ENCODE peak calls at places on chromosomes 13 and 19, in ten cellular contexts. H is CD4-positive, alpha-beta memory T cell; L is AG10803; M is GF-D8; W is AG08395; A is activated CD8-positive, alpha-beta memory T cell treated with anti-CD3 and anti-CD28 coated beads, Interleukin-2, amount 50 U/mL, for 4 hours; N is H9; X is colonic mucosa; Y is NCI-H1930; V is kidney glomerular epithelial cell. J is an unnamed sample.
A peak's percentile ranks its signal among the peaks of the same experiment; 100 is the strongest.

GRCh38 chr13:80408270-80408669 is 67.3 kb upstream of the SPRY2 start:
- DNase-seq in H (no peak), L (no peak), M (no peak), W (no peak), A (no peak), N (peak; percentile 47), X (no peak), Y (no peak), V (no peak), J (no peak)

GRCh38 chr13:97329331-97329730 is 104.6 kb upstream of the RAP2A start:
- DNase-seq in H (no peak), L (peak; percentile 40), M (no peak), W (no peak), A (no peak), N (no peak), X (no peak), Y (no peak), V (no peak), J (no peak)

GRCh38 chr13:58583961-58584360 is 952.4 kb downstream of the PCDH17 start:
- DNase-seq in H (no peak), L (no peak), M (no peak), W (no peak), A (no peak), N (no peak), X (no peak), Y (no peak), V (no peak), J (no peak)

GRCh38 chr13:23703241-23703640 is 133.0 kb downstream of the TNFRSF19 start:
- DNase-seq in H (no peak), L (peak; percentile 87), M (no peak), W (peak; percentile 68), A (no peak), N (no peak), X (no peak), Y (no peak), V (no peak), J (no peak)

GRCh38 chr19:11849264-11849615 is 714 bp downstream of the ZNF439 start:
- DNase-seq in H (no peak), L (peak; percentile 1), M (peak; percentile 59), W (no peak), A (no peak), N (no peak), X (no peak), Y (no peak), V (no peak), J (no peak)

GRCh38 chr19:18208098-18208951 is 4.5 kb upstream of the RAB3A start:
- DNase-seq in H (peak; percentile 34), L (peak; percentile 68), M (no peak), W (peak; percentile 70), A (peak; percentile 58), N (peak; percentile 72), X (peak; percentile 48), Y (peak; percentile 30), V (no peak), J (no peak)

GRCh38 chr13:76641056-76641455 is 245.1 kb downstream of the KCTD12 start:
- DNase-seq in H (no peak), L (peak; percentile 46), M (no peak), W (no peak), A (no peak), N (no peak), X (no peak), Y (no peak), V (no peak), J (no peak)

GRCh38 chr19:18418725-18419194 is 438 bp upstream of the SSBP4 start:
- DNase-seq in H (no peak), L (peak; percentile 39), M (peak; percentile 57), W (no peak), A (no peak), N (no peak), X (peak; percentile 62), Y (no peak), V (no peak), J (no peak)

GRCh38 chr19:46766569-46767317 is 20.5 kb upstream of the STRN4 start:
- DNase-seq in H (peak; percentile 51), L (no peak), M (no peak), W (no peak), A (peak; percentile 63), N (peak; percentile 78), X (peak; percentile 61), Y (no peak), V (no peak), J (no peak)

GRCh38 chr19:55322495-55322894 is 2.6 kb downstream of the TMEM150B start:
- DNase-seq in H (no peak), L (no peak), M (no peak), W (no peak), A (no peak), N (no peak), X (peak; percentile 68), Y (no peak), V (no peak), J (no peak)

GRCh38 chr13:111013196-111013595 is 98.3 kb upstream of the ANKRD10 start:
- DNase-seq in H (no peak), L (no peak), M (no peak), W (no peak), A (no peak), N (no peak), X (no peak), Y (no peak), V (no peak), J (no peak)

GRCh38 chr19:13095934-13096890 is 6.4 kb downstream of the LYL1 start:
- DNase-seq in H (no peak), L (no peak), M (peak; percentile 56), W (no peak), A (no peak), N (peak; percentile 89), X (no peak), Y (no peak), V (no peak), J (no peak)

GRCh38 chr19:45403781-45404556 is 900 bp downstream of the PPP1R13L start:
- DNase-seq in H (peak; percentile 48), L (peak; percentile 31), M (no peak), W (no peak), A (peak; percentile 67), N (peak; percentile 92), X (peak; percentile 82), Y (peak; percentile 67), V (peak; percentile 48), J (peak; percentile 56)

GRCh38 chr13:111411186-111411858 is 90.9 kb downstream of the TEX29 start:
- DNase-seq in H (no peak), L (no peak), M (no peak), W (no peak), A (no peak), N (no peak), X (no peak), Y (no peak), V (no peak), J (no peak)

GRCh38 chr13:103356226-103356864 is 290.1 kb upstream of the SLC10A2 start:
- DNase-seq in H (no peak), L (no peak), M (no peak), W (no peak), A (no peak), N (no peak), X (no peak), Y (no peak), V (no peak), J (no peak)

GRCh38 chr13:38970380-38971051 is 20.1 kb downstream of the STOML3 start:
- DNase-seq in H (no peak), L (no peak), M (no peak), W (no peak), A (no peak), N (no peak), X (no peak), Y (no peak), V (no peak), J (no peak)

GRCh38 chr13:27334774-27335490 is 64.3 kb downstream of the RASL11A start:
- DNase-seq in H (no peak), L (no peak), M (no peak), W (no peak), A (no peak), N (no peak), X (no peak), Y (no peak), V (no peak), J (no peak)

GRCh38 chr19:40687525-40688016 is 2.9 kb downstream of the NUMBL start:
- DNase-seq in H (no peak), L (peak; percentile 81), M (no peak), W (peak; percentile 90), A (no peak), N (no peak), X (peak; percentile 76), Y (no peak), V (no peak), J (peak; percentile 41)

GRCh38 chr19:5048091-5048726 is 79.3 kb downstream of the KDM4B start:
- DNase-seq in H (peak; percentile 41), L (peak; percentile 79), M (no peak), W (peak; percentile 91), A (peak; percentile 68), N (peak; percentile 88), X (peak; percentile 85), Y (peak; percentile 35), V (peak; percentile 54), J (peak; percentile 89)

GRCh38 chr13:25300861-25301346 is 521 bp upstream of the NUP58 start:
- DNase-seq in H (no peak), L (peak; percentile 12), M (no peak), W (no peak), A (peak; percentile 22), N (peak; percentile 32), X (peak; percentile 31), Y (peak; percentile 68), V (no peak), J (no peak)

GRCh38 chr13:48155850-48156249 is 60.9 kb upstream of the MED4 start:
- DNase-seq in H (peak; percentile 83), L (peak; percentile 45), M (peak; percentile 98), W (peak; percentile 13), A (no peak), N (no peak), X (no peak), Y (no peak), V (peak; percentile 54), J (peak; percentile 61)

GRCh38 chr19:17235618-17236413 is 9.8 kb downstream of the OCEL1 start:
- DNase-seq in H (peak; percentile 72), L (peak; percentile 64), M (peak; percentile 40), W (peak; percentile 47), A (peak; percentile 81), N (peak; percentile 84), X (peak; percentile 68), Y (peak; percentile 68), V (peak; percentile 61), J (no peak)

GRCh38 chr13:40254394-40254793 is 412.0 kb downstream of the FOXO1 start:
- DNase-seq in H (no peak), L (no peak), M (no peak), W (no peak), A (no peak), N (no peak), X (no peak), Y (no peak), V (peak; percentile 70), J (no peak)

GRCh38 chr19:4640247-4641000 is 1.1 kb downstream of the TNFAIP8L1 start:
- DNase-seq in H (no peak), L (no peak), M (no peak), W (no peak), A (no peak), N (no peak), X (peak; percentile 70), Y (no peak), V (no peak), J (no peak)

GRCh38 chr19:17565611-17566010 is 10.2 kb downstream of the COLGALT1 start:
- DNase-seq in H (no peak), L (peak; percentile 16), M (no peak), W (no peak), A (no peak), N (no peak), X (no peak), Y (no peak), V (no peak), J (peak; percentile 86)

GRCh38 chr13:50444726-50445125 is 398.8 kb downstream of the DLEU7 start:
- DNase-seq in H (no peak), L (no peak), M (no peak), W (no peak), A (no peak), N (no peak), X (no peak), Y (no peak), V (no peak), J (no peak)

GRCh38 chr13:80262051-80262695 is 78.8 kb downstream of the SPRY2 start:
- DNase-seq in H (no peak), L (no peak), M (peak; percentile 12), W (no peak), A (no peak), N (no peak), X (no peak), Y (no peak), V (no peak), J (no peak)

GRCh38 chr19:50877338-50877737 is 4.1 kb downstream of the KLK2 start:
- DNase-seq in H (no peak), L (no peak), M (no peak), W (no peak), A (no peak), N (peak; percentile 59), X (no peak), Y (no peak), V (no peak), J (no peak)

J was measured in Caki2.